ENCODE peak calls at places on chromosomes 3 and 15, in six cellular contexts. Z is sciatic nerve; C is kidney tubule cell; V is stimulated activated CD4-positive, alpha-beta T cell treated with anti-CD3 and anti-CD28 coated beads, TNF-alpha, amount 100 ng/mL, for 1 hour; Y is COR-L47; W is fibroblast of mammary gland. P is an unnamed sample.

GRCh38 chr15:31469801-31470545 is 143.3 kb downstream of the KLF13 start:
- DNase-seq in Z (no peak), C (no peak), V (no peak), W (no peak), Y (no peak), P (no peak)

GRCh38 chr3:134079761-134080160 is 50.0 kb upstream of the SLCO2A1 start:
- DNase-seq in Z (no peak), Y (no peak), C (peak), W (no peak), V (no peak), P (no peak)

GRCh38 chr3:51709004-51709420 is 2.1 kb downstream of the GRM2 start:
- DNase-seq in Y (no peak), V (no peak), Z (peak), W (no peak), C (no peak), P (no peak)

GRCh38 chr15:20644026-20644425 is 102.4 kb upstream of the GOLGA6L6 start:
- DNase-seq in Y (no peak), C (no peak), Z (no peak), W (no peak), V (no peak), P (no peak)

GRCh38 chr3:187264051-187264450 is 27.5 kb downstream of the MASP1 start:
- DNase-seq in C (peak), V (no peak), Y (no peak), W (peak), Z (no peak), P (no peak)

GRCh38 chr15:90000175-90000923 is 775 bp upstream of the ZNF710 start:
- DNase-seq in Y (peak), W (peak), Z (peak), V (no peak), C (peak), P (no peak)

GRCh38 chr3:49172616-49173041 is 1.2 kb downstream of the KLHDC8B start:
- DNase-seq in Y (no peak), C (no peak), Z (no peak), V (no peak), W (no peak), P (no peak)

GRCh38 chr3:10600159-10601125 is 95.1 kb upstream of the ATP2B2 start:
- DNase-seq in W (no peak), Z (no peak), V (no peak), C (peak), Y (no peak), P (no peak)

GRCh38 chr15:39207532-39208115 is 373.3 kb upstream of the THBS1 start:
- DNase-seq in Y (no peak), V (no peak), C (no peak), Z (no peak), W (no peak), P (no peak)

GRCh38 chr3:176513604-176514003 is 683.7 kb downstream of the TBL1XR1 start:
- DNase-seq in V (no peak), C (no peak), Y (peak), Z (no peak), W (peak), P (no peak)

GRCh38 chr3:126341755-126342150 is 15.5 kb downstream of the KLF15 start:
- DNase-seq in V (no peak), Z (peak), W (no peak), C (no peak), Y (no peak), P (no peak)

GRCh38 chr3:122991236-122991985 is 36.2 kb downstream of the SEMA5B start:
- DNase-seq in Z (no peak), V (no peak), Y (no peak), C (no peak), W (no peak), P (no peak)

GRCh38 chr15:25689592-25689991 is 173.5 kb downstream of the ATP10A start:
- DNase-seq in Z (no peak), Y (peak), V (no peak), C (no peak), W (no peak), P (no peak)

GRCh38 chr3:159881828-159882309 is 106.8 kb upstream of the IL12A start:
- DNase-seq in C (peak), W (no peak), V (no peak), Z (no peak), Y (no peak), P (no peak)

GRCh38 chr3:146342971-146343370 is 92.1 kb upstream of the PLSCR4 start:
- DNase-seq in Y (no peak), Z (no peak), V (no peak), C (no peak), W (peak), P (no peak)

GRCh38 chr3:73542127-73542526 is 82.6 kb downstream of the PDZRN3 start:
- DNase-seq in V (no peak), Y (peak), Z (no peak), W (no peak), C (peak), P (no peak)

GRCh38 chr3:186417791-186418190 is 55.8 kb upstream of the DGKG start:
- DNase-seq in Z (no peak), Y (no peak), W (peak), C (peak), V (no peak), P (no peak)

GRCh38 chr3:38843898-38844297 is 27.9 kb upstream of the SCN10A start:
- DNase-seq in C (peak), V (no peak), W (peak), Y (peak), Z (no peak), P (no peak)

GRCh38 chr3:38960042-38960622 is 91.6 kb downstream of the SCN11A start:
- DNase-seq in V (no peak), C (no peak), Y (no peak), Z (no peak), W (peak), P (no peak)

GRCh38 chr15:38401101-38401500 is 52.8 kb upstream of the FAM98B start:
- DNase-seq in Y (no peak), C (no peak), V (no peak), W (peak), Z (no peak), P (no peak)

GRCh38 chr3:40068647-40069046 is 240.9 kb upstream of the EIF1B start:
- DNase-seq in W (no peak), Y (no peak), C (no peak), Z (no peak), V (no peak), P (no peak)

GRCh38 chr3:183959214-183959613 is 58.5 kb downstream of the ABCC5 start:
- DNase-seq in V (no peak), Y (no peak), Z (no peak), C (peak), W (no peak), P (no peak)

GRCh38 chr3:56939759-56940323 is 120.6 kb upstream of the SPATA12 start:
- DNase-seq in V (no peak), Z (no peak), C (no peak), Y (no peak), W (no peak), P (no peak)

GRCh38 chr3:129518581-129518980 is 9.9 kb upstream of the RHO start:
- DNase-seq in Z (no peak), V (no peak), C (no peak), W (no peak), Y (no peak), P (no peak)

GRCh38 chr15:80773122-80773551 is 6.0 kb upstream of the CEMIP start:
- DNase-seq in C (no peak), Y (peak), V (no peak), W (peak), Z (no peak), P (no peak)

GRCh38 chr15:51924146-51925068 is 47.2 kb downstream of the LEO1 start:
- DNase-seq in W (no peak), Z (no peak), V (no peak), Y (peak), C (no peak), P (no peak)

GRCh38 chr3:87132801-87133200 is 94.3 kb upstream of the CHMP2B start:
- DNase-seq in C (no peak), Y (no peak), V (no peak), Z (no peak), W (peak), P (no peak)

GRCh38 chr15:74523982-74524381 is 17.0 kb upstream of the ARID3B start:
- DNase-seq in W (peak), V (no peak), Y (no peak), Z (no peak), C (peak), P (no peak)

GRCh38 chr3:142863965-142864924 is 24.6 kb downstream of the PCOLCE2 start:
- DNase-seq in Z (no peak), Y (no peak), C (peak), V (no peak), W (no peak), P (no peak)

GRCh38 chr15:79154491-79155182 is 64.1 kb upstream of the RASGRF1 start:
- DNase-seq in V (no peak), C (peak), Z (no peak), W (no peak), Y (no peak), P (no peak)

GRCh38 chr3:29696311-29696710 is 415.4 kb downstream of the RBMS3 start:
- DNase-seq in Z (no peak), W (peak), C (no peak), Y (no peak), V (no peak), P (no peak)

GRCh38 chr3:127320529-127321121 is 32.8 kb upstream of the PRR20G start:
- DNase-seq in Z (no peak), W (no peak), C (peak), V (no peak), Y (no peak), P (no peak)

GRCh38 chr3:147361671-147362420 is 44.5 kb downstream of the ZIC4 start:
- DNase-seq in Y (peak), C (peak), Z (no peak), V (no peak), W (peak), P (no peak)

GRCh38 chr15:51737538-51738305 is at the start of gene LYSMD2:
- DNase-seq in C (peak), Y (peak), W (peak), Z (peak), V (peak), P (peak)

GRCh38 chr15:92683511-92683834 is 27.9 kb upstream of the FAM174B start:
- DNase-seq in W (peak), Y (peak), C (no peak), Z (no peak), V (no peak), P (no peak)

GRCh38 chr3:5304789-5305680 is 117.5 kb downstream of the EDEM1 start:
- DNase-seq in W (peak), C (peak), V (no peak), Z (no peak), Y (peak), P (no peak)

P was measured in central memory CD8-positive, alpha-beta T cell.